ENCODE peak calls at places on chromosomes 6 and 20, in five cellular contexts. E, Y, L, T and B are unnamed samples.

GRCh38 chr6:52574709-52575489 is 2.0 kb downstream of the TRAM2 start:
- DNase-seq in T (no peak), L (no peak), Y (peak; percentile 41), E (peak; percentile 89), B (no peak)

GRCh38 chr20:48681201-48681881 is 146.5 kb downstream of the PREX1 start:
- DNase-seq in Y (no peak), L (no peak), E (no peak), T (no peak), B (no peak)

GRCh38 chr6:158057213-158057987 is 75.7 kb downstream of the SYNJ2 start:
- DNase-seq in T (no peak), Y (no peak), L (no peak), E (no peak), B (no peak)

GRCh38 chr6:42551202-42551601 is 12.6 kb upstream of the UBR2 start:
- DNase-seq in Y (no peak), L (no peak), E (no peak), T (no peak), B (no peak)

GRCh38 chr6:24766685-24767462 is 7.9 kb upstream of the GMNN start:
- DNase-seq in E (peak; percentile 53), T (no peak), L (no peak), Y (no peak), B (no peak)

GRCh38 chr6:96907498-96907897 is 9.8 kb upstream of the NDUFAF4 start:
- DNase-seq in Y (no peak), E (peak; percentile 20), L (no peak), T (no peak), B (no peak)

GRCh38 chr6:26472549-26473245 is 14.9 kb downstream of the BTN2A1 start:
- DNase-seq in E (no peak), L (no peak), Y (no peak), T (no peak), B (no peak)

GRCh38 chr20:32820000-32820697 is 395 bp downstream of the MAPRE1 start:
- DNase-seq in T (peak; percentile 61), E (peak; percentile 40), Y (peak; percentile 78), L (peak; percentile 92), B (no peak)

GRCh38 chr6:73732845-73733675 is 37.1 kb downstream of the CD109 start:
- DNase-seq in L (peak; percentile 71), E (peak; percentile 73), Y (peak; percentile 45), T (peak; percentile 58), B (no peak)

GRCh38 chr6:168865-169455 is 123.3 kb upstream of the DUSP22 start:
- DNase-seq in E (peak; percentile 58), T (no peak), Y (no peak), L (no peak), B (no peak)

GRCh38 chr20:23446505-23446904 is 6.2 kb downstream of the CST11 start:
- DNase-seq in T (no peak), Y (peak; percentile 28), L (peak; percentile 75), E (peak; percentile 29), B (peak; percentile 35)

DNA sequence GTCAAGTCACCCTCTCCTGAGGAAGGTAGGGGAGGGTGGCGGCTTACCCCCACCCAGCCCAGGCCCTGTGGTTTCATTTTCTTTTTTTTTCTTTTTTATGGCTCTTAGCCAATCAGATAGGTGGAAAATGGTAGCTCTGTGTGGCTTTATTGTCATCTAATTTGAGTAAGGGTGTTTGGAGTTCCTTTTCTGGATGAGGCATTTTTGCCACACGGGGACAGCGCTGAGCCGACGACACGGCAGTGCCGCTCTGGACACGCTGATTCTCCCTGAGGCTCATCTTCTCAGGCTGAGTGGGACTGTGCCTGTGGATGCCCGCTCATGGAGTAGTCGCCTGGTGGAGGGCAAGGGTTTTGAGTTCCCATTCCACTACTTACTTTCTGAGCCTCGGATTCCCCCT is 37.6 kb upstream of the ANGPT4 start:
- DNase-seq in T (no peak), Y (no peak), E (no peak), L (no peak), B (no peak)
- TF ChIP-seq CTCF in T (no peak), Y (peak; percentile 7), E (peak; percentile 30), L (peak; percentile 41), B (no peak)

GRCh38 chr6:157022022-157022740 is 245.0 kb downstream of the ARID1B start:
- DNase-seq in T (peak; percentile 91), L (peak; percentile 88), Y (peak; percentile 89), E (peak; percentile 70), B (peak; percentile 60)
- TF ChIP-seq CTCF in T (no peak), L (no peak), Y (no peak), E (no peak), B (no peak)

DNA sequence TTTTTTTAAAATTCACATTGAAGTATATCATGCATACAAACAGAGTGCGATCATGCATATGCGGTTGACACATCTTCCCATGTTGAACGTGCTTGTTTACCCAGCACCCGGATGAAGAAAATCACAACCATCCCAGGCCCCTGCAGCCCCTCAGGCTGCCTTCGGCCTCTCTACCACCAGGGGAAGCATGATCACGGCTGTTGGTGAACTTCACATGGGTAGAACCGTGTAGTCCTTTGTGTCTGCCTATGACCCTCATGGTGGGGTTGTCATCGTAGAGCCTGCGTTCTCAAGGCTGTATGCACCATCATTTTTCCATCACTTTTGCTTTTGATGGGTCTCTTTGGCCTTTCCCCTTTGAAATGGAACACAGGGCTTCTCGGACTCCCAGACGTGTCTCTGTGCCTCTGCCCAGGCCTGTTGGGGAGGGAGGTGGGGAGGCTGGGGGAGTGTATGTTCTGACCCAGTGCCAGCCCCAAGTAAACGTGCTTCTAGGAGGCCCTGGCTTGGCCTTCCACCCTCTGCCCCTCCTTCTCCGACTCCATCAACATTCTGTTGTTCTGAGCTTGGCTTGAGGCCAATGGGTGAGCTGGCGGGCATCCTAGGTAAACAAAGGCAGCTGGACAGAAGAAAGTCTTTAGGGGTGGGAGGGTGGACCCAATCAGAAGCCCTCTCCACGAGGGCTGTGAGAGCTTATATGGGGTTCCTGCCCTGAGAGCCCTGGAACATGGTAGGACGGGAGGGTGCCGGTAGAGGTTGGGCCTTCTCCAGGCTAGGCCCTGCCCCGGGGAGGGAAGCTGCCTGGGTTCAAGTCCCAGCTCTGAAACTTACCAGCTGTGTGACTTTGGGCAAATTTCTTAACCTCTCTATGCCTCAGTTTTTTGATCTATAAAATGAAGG is 39.7 kb downstream of the TGM2 start:
- DNase-seq in Y (no peak), T (peak; percentile 76), E (no peak), L (no peak), B (peak; percentile 20)
- TF ChIP-seq CTCF in Y (no peak), T (no peak), E (no peak), L (peak; percentile 25), B (no peak)

GRCh38 chr6:149896491-149896890 is 1.4 kb downstream of the RAET1E start:
- DNase-seq in E (no peak), Y (no peak), T (peak; percentile 37), L (no peak), B (no peak)
- TF ChIP-seq CTCF in E (no peak), Y (no peak), T (no peak), L (no peak), B (no peak)

DNA sequence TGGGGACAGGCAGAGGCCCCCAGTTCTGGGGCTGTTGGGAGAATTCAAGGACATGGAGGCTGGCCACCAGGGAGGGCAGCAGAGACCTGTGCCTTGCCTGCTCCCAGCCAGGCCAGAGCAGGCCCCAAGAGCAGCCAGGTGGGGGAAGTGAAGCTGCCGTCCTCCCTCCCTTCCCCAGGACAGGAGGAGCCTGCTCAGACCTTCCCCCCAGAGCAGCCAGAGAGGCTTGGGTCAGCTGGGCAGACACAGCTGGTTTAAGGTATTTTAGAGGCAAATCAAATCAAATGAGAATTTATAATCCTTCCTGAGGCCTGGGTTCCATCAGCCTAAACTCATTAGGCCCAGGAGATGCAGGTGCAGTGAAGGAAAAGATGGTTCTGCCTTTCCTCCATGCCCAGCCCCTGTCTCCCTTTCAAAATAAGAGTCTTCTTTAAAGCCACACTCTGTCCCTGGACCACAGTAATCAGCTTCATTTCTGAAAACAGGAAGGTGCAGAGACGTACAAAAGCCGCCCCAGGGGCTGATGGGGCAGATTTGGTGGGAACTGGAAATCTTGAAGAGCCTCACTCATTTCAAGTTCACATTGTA is 21.7 kb downstream of the BMP7 start:
- DNase-seq in E (no peak), L (peak; percentile 73), T (no peak), Y (no peak), B (no peak)
- TF ChIP-seq CTCF in E (peak; percentile 7), L (peak; percentile 54), T (no peak), Y (no peak), B (no peak)

GRCh38 chr6:32148722-32149576 is 2.8 kb downstream of the PRRT1 start:
- DNase-seq in E (no peak), Y (peak; percentile 61), L (peak; percentile 91), T (peak; percentile 34), B (peak; percentile 46)
- TF ChIP-seq CTCF in E (no peak), Y (no peak), L (no peak), T (no peak), B (no peak)

GRCh38 chr20:11176431-11176830 is 502.6 kb upstream of the JAG1 start:
- DNase-seq in E (no peak), L (no peak), T (no peak), Y (no peak), B (no peak)

GRCh38 chr20:11182715-11183114 is 508.9 kb upstream of the JAG1 start:
- DNase-seq in E (no peak), L (no peak), T (no peak), Y (no peak), B (no peak)

GRCh38 chr20:11181964-11182363 is 508.2 kb upstream of the JAG1 start:
- DNase-seq in E (no peak), L (no peak), T (no peak), Y (no peak), B (no peak)

GRCh38 chr20:11180186-11180585 is 506.4 kb upstream of the JAG1 start:
- DNase-seq in L (no peak), E (no peak), T (no peak), Y (no peak), B (no peak)

GRCh38 chr20:11178946-11179654 is 505.3 kb upstream of the JAG1 start:
- DNase-seq in Y (no peak), L (no peak), E (no peak), T (no peak), B (no peak)
- TF ChIP-seq CTCF in Y (peak; percentile 12), L (no peak), E (no peak), T (no peak), B (no peak)